ENCODE peak calls at places on chromosomes 7 and 10, in four cellular contexts. Q is AG04450; D is CD4-positive, alpha-beta T cell; P is GM20000. W is an unnamed sample.

GRCh38 chr7:131403322-131403721 is 75.6 kb downstream of the MKLN1 start:
- DNase-seq in Q (no peak), D (no peak), P (no peak), W (no peak)

GRCh38 chr7:55308186-55308929 is 56.8 kb upstream of the LANCL2 start:
- DNase-seq in Q (no peak), D (no peak), P (no peak), W (no peak)

GRCh38 chr7:32142649-32143048 is 72.4 kb upstream of the PDE1C start:
- DNase-seq in Q (no peak), D (no peak), P (no peak), W (no peak)

GRCh38 chr10:132469197-132469942 is 68.2 kb upstream of the INPP5A start:
- DNase-seq in Q (no peak), D (no peak), P (no peak), W (no peak)

GRCh38 chr7:38795596-38795995 is 113.4 kb downstream of the VPS41 start:
- DNase-seq in Q (no peak), D (no peak), P (no peak), W (no peak)

GRCh38 chr7:137164251-137164650 is 179.3 kb downstream of the PTN start:
- DNase-seq in Q (no peak), D (no peak), P (no peak), W (no peak)

GRCh38 chr7:23009303-23009702 is 4.6 kb downstream of the HYCC1 start:
- DNase-seq in Q (no peak), D (no peak), P (no peak), W (no peak)

GRCh38 chr10:3539696-3540383 is 245.2 kb downstream of the KLF6 start:
- DNase-seq in Q (no peak), D (no peak), P (no peak), W (no peak)

GRCh38 chr7:121485457-121486243 is 89.5 kb upstream of the FAM3C start:
- DNase-seq in Q (no peak), D (no peak), P (no peak), W (no peak)

GRCh38 chr10:110083884-110084283 is 76.1 kb downstream of the ADD3 start:
- DNase-seq in Q (no peak), D (no peak), P (no peak), W (no peak)

GRCh38 chr7:95578299-95578855 is 17.9 kb downstream of the PDK4 start:
- DNase-seq in Q (no peak), D (no peak), P (no peak), W (no peak)

GRCh38 chr10:87660484-87661133 is 931 bp downstream of the PAPSS2 start:
- DNase-seq in Q (no peak), D (no peak), P (no peak), W (no peak)

GRCh38 chr7:157412021-157412443 is 75.2 kb downstream of the DNAJB6 start:
- DNase-seq in Q (peak; percentile 39), D (no peak), P (no peak), W (no peak)

GRCh38 chr10:75019360-75019759 is 92.1 kb upstream of the SAMD8 start:
- DNase-seq in Q (no peak), D (no peak), P (no peak), W (no peak)

GRCh38 chr7:157318015-157318706 is 18.6 kb upstream of the DNAJB6 start:
- DNase-seq in Q (no peak), D (no peak), P (peak; percentile 67), W (peak; percentile 67)

GRCh38 chr10:118447478-118447877 is 105.4 kb upstream of the FAM204A start:
- DNase-seq in Q (no peak), D (no peak), P (no peak), W (no peak)

GRCh38 chr10:111551001-111551400 is 474.2 kb downstream of the ADRA2A start:
- DNase-seq in Q (no peak), D (no peak), P (no peak), W (no peak)

GRCh38 chr10:15579605-15580004 is 140.1 kb downstream of the ITGA8 start:
- DNase-seq in Q (peak; percentile 13), D (no peak), P (no peak), W (no peak)
- TF ChIP-seq CTCF in Q (no peak), D (no peak), P (no peak), W (no peak)

DNA sequence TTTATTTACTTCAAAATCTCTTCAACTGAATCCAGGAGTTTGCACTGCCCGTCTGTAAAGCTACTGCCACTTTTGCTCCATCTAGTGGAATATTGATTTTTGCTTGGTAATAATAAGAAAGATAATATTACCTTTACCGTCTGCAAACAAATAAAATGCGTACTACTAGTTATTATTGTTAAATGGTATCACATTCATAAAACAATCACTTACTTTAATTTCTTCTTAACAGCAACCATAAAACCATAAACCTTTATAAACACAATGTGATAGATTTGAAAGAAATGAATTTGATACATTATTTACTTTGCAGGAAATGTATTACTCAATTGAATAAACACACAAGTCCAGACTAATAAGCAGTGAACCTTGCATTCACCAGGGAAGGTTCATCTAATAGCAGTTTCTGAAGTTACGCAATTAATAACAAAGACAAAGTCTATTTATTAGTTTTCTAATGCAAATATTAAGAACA is 6.4 kb downstream of the AGMO start:
- DNase-seq in Q (no peak), D (no peak), P (no peak), W (no peak)
- TF ChIP-seq CTCF in Q (peak; percentile 39), D (no peak), P (no peak), W (no peak)

GRCh38 chr7:72015106-72015505 is 397.0 kb downstream of the CALN1 start:
- DNase-seq in Q (no peak), D (no peak), P (no peak), W (no peak)
- TF ChIP-seq CTCF in Q (no peak), D (no peak), P (no peak), W (no peak)

DNA sequence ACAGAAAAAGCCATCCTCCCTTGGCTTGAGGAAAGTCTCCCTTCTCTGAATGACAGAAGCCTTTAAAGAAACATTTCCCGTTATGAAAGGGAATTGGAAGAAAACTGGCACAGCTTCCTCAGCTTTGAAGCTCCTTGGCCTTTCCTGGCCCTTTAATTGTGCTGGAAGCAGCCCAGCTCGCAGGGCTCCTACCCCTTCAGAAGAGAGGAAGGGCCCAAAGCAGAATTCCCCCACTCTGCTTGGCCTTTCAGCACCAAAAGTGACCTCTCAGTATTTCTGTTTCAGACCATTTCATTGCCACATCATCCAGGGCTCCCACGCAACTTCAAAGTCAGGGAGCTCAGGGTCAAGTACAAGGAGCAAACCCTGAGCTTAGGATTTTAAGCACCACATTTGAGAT is 4.2 kb downstream of the AFAP1L2 start:
- DNase-seq in Q (no peak), D (no peak), P (no peak), W (no peak)
- TF ChIP-seq CTCF in Q (no peak), D (no peak), P (no peak), W (no peak)

GRCh38 chr7:73872056-73872908 is 11.3 kb downstream of the TMEM270 start:
- DNase-seq in Q (no peak), D (no peak), P (no peak), W (no peak)

GRCh38 chr7:73871163-73872011 is 10.4 kb downstream of the TMEM270 start:
- DNase-seq in Q (no peak), D (no peak), P (no peak), W (no peak)

GRCh38 chr7:73866446-73866767 is 5.4 kb downstream of the TMEM270 start:
- DNase-seq in Q (no peak), D (no peak), P (no peak), W (no peak)

GRCh38 chr7:73870041-73870492 is 9.1 kb downstream of the TMEM270 start:
- DNase-seq in Q (no peak), D (no peak), P (no peak), W (no peak)

GRCh38 chr7:73869011-73869785 is 8.2 kb downstream of the TMEM270 start:
- DNase-seq in Q (no peak), D (no peak), P (no peak), W (no peak)
- TF ChIP-seq CTCF in Q (no peak), D (no peak), P (no peak), W (no peak)

GRCh38 chr7:151727579-151728285 is 149.2 kb downstream of the PRKAG2 start:
- DNase-seq in Q (peak; percentile 89), D (no peak), P (peak; percentile 41), W (peak; percentile 53)

GRCh38 chr7:151729521-151729921 is 147.4 kb downstream of the PRKAG2 start:
- DNase-seq in Q (no peak), D (no peak), P (no peak), W (no peak)

GRCh38 chr7:151728286-151728660 is 148.6 kb downstream of the PRKAG2 start:
- DNase-seq in Q (no peak), D (no peak), P (no peak), W (no peak)

GRCh38 chr7:151726875-151727578 is 149.9 kb downstream of the PRKAG2 start:
- DNase-seq in Q (no peak), D (no peak), P (no peak), W (no peak)

DNA sequence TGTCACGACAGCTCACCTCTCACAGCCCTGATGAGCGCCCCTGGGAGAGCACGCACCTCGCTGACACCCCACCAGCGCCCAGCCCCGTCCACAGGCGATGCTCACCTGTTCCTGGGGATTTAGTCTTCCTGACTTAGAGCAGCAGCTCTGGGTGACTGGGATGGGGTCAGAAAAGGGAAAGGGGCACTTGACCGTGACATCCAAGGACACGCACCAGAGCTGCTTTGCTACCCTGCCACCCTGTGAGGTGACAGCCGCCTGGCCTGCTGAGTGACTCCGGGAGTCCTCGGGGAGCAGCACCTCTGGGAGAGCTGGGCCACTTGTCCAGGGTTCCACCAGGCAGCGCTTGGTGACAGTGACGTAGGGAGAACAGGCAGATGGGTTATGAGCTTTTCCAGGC is 148.2 kb downstream of the PRKAG2 start:
- DNase-seq in Q (no peak), D (no peak), P (no peak), W (no peak)
- TF ChIP-seq CTCF in Q (no peak), D (no peak), P (no peak), W (no peak)

GRCh38 chr7:70040971-70041766 is 442.9 kb downstream of the AUTS2 start:
- DNase-seq in Q (no peak), D (no peak), P (no peak), W (no peak)
- TF ChIP-seq CTCF in Q (peak; percentile 9), D (no peak), P (no peak), W (peak; percentile 52)

DNA sequence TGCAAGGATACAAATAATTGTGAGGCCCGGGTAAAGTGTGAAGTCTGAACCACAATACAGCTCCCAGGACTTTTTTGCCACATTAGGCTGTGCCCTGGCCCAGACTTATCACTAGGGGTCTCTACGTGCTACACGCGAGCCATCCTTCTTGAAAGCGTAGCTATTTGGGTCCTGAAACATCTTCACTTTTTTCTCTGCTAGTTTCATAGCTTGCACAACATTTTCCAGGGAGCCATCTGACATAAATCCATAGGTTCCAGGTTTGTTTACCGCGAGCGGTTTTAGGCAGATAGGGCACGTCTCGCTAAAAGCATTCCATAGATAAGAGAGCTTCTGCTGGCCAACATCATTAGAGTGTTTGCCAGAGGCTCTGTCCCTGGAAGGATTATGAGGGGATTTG is 226.5 kb downstream of the RPS24 start:
- DNase-seq in Q (no peak), D (no peak), P (no peak), W (no peak)
- TF ChIP-seq CTCF in Q (peak; percentile 24), D (no peak), P (no peak), W (no peak)

GRCh38 chr10:123042708-123043408 is 34.1 kb downstream of the ACADSB start:
- DNase-seq in Q (no peak), D (no peak), P (no peak), W (no peak)

GRCh38 chr10:123045961-123046731 is 37.3 kb downstream of the ACADSB start:
- DNase-seq in Q (no peak), D (no peak), P (no peak), W (no peak)

GRCh38 chr10:123043409-123043925 is 34.7 kb downstream of the ACADSB start:
- DNase-seq in Q (peak; percentile 23), D (peak; percentile 14), P (peak; percentile 65), W (peak; percentile 68)

GRCh38 chr10:123039632-123039930 is 30.8 kb downstream of the ACADSB start:
- DNase-seq in Q (no peak), D (no peak), P (no peak), W (no peak)

GRCh38 chr10:123044391-123044790 is 35.6 kb downstream of the ACADSB start:
- DNase-seq in Q (no peak), D (no peak), P (no peak), W (no peak)
- TF ChIP-seq CTCF in Q (no peak), D (no peak), P (no peak), W (peak; percentile 13)